ENCODE peak calls at places on chromosomes 6 and 20, in six cellular contexts. One of them, this sample, is unnamed.

GRCh38 chr20:53865905-53866786 is 204.2 kb downstream of the BCAS1 start:
- DNase-seq in AG04450: peak; percentile 27
- DNase-seq in tibial nerve: no peak
- DNase-seq in psoas muscle: no peak
- DNase-seq in heart right ventricle: peak; percentile 32
- DNase-seq in cardiac muscle cell: peak; percentile 61
- DNase-seq in this sample: peak; percentile 65

GRCh38 chr6:56401477-56402070 is 154.2 kb upstream of the COL21A1 start:
- DNase-seq in AG04450: no peak
- DNase-seq in tibial nerve: no peak
- DNase-seq in psoas muscle: no peak
- DNase-seq in heart right ventricle: no peak
- DNase-seq in cardiac muscle cell: no peak
- DNase-seq in this sample: no peak

GRCh38 chr20:63047267-63047666 is 40.5 kb upstream of the BHLHE23 start:
- DNase-seq in tibial nerve: no peak
- DNase-seq in heart right ventricle: no peak
- DNase-seq in psoas muscle: no peak
- DNase-seq in cardiac muscle cell: no peak
- DNase-seq in AG04450: no peak
- DNase-seq in this sample: no peak

GRCh38 chr6:133952815-133953633 is at the start of gene TBPL1:
- DNase-seq in heart right ventricle: peak; percentile 97
- DNase-seq in tibial nerve: peak; percentile 91
- DNase-seq in psoas muscle: peak; percentile 94
- DNase-seq in cardiac muscle cell: peak; percentile 99
- DNase-seq in AG04450: peak; percentile 92
- DNase-seq in this sample: peak; percentile 95

GRCh38 chr6:151291145-151292055 is 51.6 kb downstream of the AKAP12 start:
- DNase-seq in heart right ventricle: peak; percentile 34
- DNase-seq in tibial nerve: no peak
- DNase-seq in cardiac muscle cell: peak; percentile 92
- DNase-seq in psoas muscle: peak; percentile 30
- DNase-seq in AG04450: peak; percentile 67
- DNase-seq in this sample: no peak

GRCh38 chr6:18585032-18585573 is 198.0 kb downstream of the RNF144B start:
- DNase-seq in AG04450: no peak
- DNase-seq in tibial nerve: no peak
- DNase-seq in cardiac muscle cell: peak; percentile 74
- DNase-seq in psoas muscle: peak; percentile 35
- DNase-seq in heart right ventricle: peak; percentile 18
- DNase-seq in this sample: peak; percentile 90

GRCh38 chr20:31840906-31841816 is 4.2 kb downstream of the FOXS1 start:
- DNase-seq in cardiac muscle cell: peak; percentile 27
- DNase-seq in tibial nerve: no peak
- DNase-seq in AG04450: no peak
- DNase-seq in heart right ventricle: no peak
- DNase-seq in psoas muscle: no peak
- DNase-seq in this sample: peak; percentile 58

GRCh38 chr6:170439366-170440351 is 113.4 kb downstream of the PSMB1 start:
- DNase-seq in heart right ventricle: no peak
- DNase-seq in psoas muscle: peak; percentile 57
- DNase-seq in tibial nerve: no peak
- DNase-seq in AG04450: no peak
- DNase-seq in cardiac muscle cell: no peak
- DNase-seq in this sample: no peak

GRCh38 chr20:15068486-15068885 is 731.1 kb upstream of the FLRT3 start:
- DNase-seq in heart right ventricle: no peak
- DNase-seq in AG04450: no peak
- DNase-seq in tibial nerve: no peak
- DNase-seq in cardiac muscle cell: no peak
- DNase-seq in psoas muscle: no peak
- DNase-seq in this sample: no peak

GRCh38 chr6:43021270-43022047 is at the start of gene RRP36:
- DNase-seq in psoas muscle: peak; percentile 90
- DNase-seq in heart right ventricle: peak; percentile 77
- DNase-seq in AG04450: no peak
- DNase-seq in cardiac muscle cell: peak; percentile 76
- DNase-seq in tibial nerve: peak; percentile 42
- DNase-seq in this sample: peak; percentile 94

GRCh38 chr6:63503199-63503598 is 69.1 kb upstream of the LOC128125822 start:
- DNase-seq in AG04450: no peak
- DNase-seq in tibial nerve: no peak
- DNase-seq in cardiac muscle cell: no peak
- DNase-seq in heart right ventricle: no peak
- DNase-seq in psoas muscle: no peak
- DNase-seq in this sample: no peak

GRCh38 chr6:46352541-46353267 is 138.5 kb downstream of the RCAN2 start:
- DNase-seq in cardiac muscle cell: no peak
- DNase-seq in heart right ventricle: peak; percentile 44
- DNase-seq in AG04450: no peak
- DNase-seq in tibial nerve: no peak
- DNase-seq in psoas muscle: no peak
- DNase-seq in this sample: no peak

GRCh38 chr6:90764001-90764400 is 177.1 kb upstream of the MAP3K7 start:
- DNase-seq in heart right ventricle: no peak
- DNase-seq in AG04450: no peak
- DNase-seq in psoas muscle: no peak
- DNase-seq in cardiac muscle cell: no peak
- DNase-seq in tibial nerve: no peak
- DNase-seq in this sample: peak; percentile 1

GRCh38 chr6:130020106-130020851 is 1.9 kb downstream of the L3MBTL3 start:
- DNase-seq in AG04450: no peak
- DNase-seq in psoas muscle: peak; percentile 46
- DNase-seq in heart right ventricle: peak; percentile 14
- DNase-seq in cardiac muscle cell: peak; percentile 11
- DNase-seq in tibial nerve: peak; percentile 27
- DNase-seq in this sample: peak; percentile 59

GRCh38 chr6:8043221-8043620 is 21.0 kb downstream of the BLOC1S5 start:
- DNase-seq in psoas muscle: no peak
- DNase-seq in cardiac muscle cell: no peak
- DNase-seq in heart right ventricle: no peak
- DNase-seq in tibial nerve: no peak
- DNase-seq in AG04450: no peak
- DNase-seq in this sample: no peak

GRCh38 chr20:50815162-50815989 is 20.5 kb downstream of the BCAS4 start:
- DNase-seq in psoas muscle: no peak
- DNase-seq in heart right ventricle: no peak
- DNase-seq in cardiac muscle cell: no peak
- DNase-seq in AG04450: peak; percentile 70
- DNase-seq in tibial nerve: no peak
- DNase-seq in this sample: peak; percentile 60

GRCh38 chr6:160917581-160917980 is 74.0 kb upstream of the MAP3K4 start:
- DNase-seq in heart right ventricle: no peak
- DNase-seq in cardiac muscle cell: peak; percentile 18
- DNase-seq in tibial nerve: no peak
- DNase-seq in psoas muscle: no peak
- DNase-seq in AG04450: no peak
- DNase-seq in this sample: peak; percentile 24

GRCh38 chr6:2478200-2478599 is 232.8 kb upstream of the GMDS start:
- DNase-seq in cardiac muscle cell: peak; percentile 80
- DNase-seq in psoas muscle: no peak
- DNase-seq in AG04450: no peak
- DNase-seq in tibial nerve: no peak
- DNase-seq in heart right ventricle: peak; percentile 13
- DNase-seq in this sample: peak; percentile 53

GRCh38 chr6:148287979-148288378 is 54.7 kb upstream of the SASH1 start:
- DNase-seq in AG04450: no peak
- DNase-seq in heart right ventricle: no peak
- DNase-seq in psoas muscle: no peak
- DNase-seq in cardiac muscle cell: no peak
- DNase-seq in tibial nerve: no peak
- DNase-seq in this sample: no peak

GRCh38 chr6:151900897-151901485 is 93.5 kb downstream of the ESR1 start:
- DNase-seq in heart right ventricle: no peak
- DNase-seq in tibial nerve: no peak
- DNase-seq in AG04450: no peak
- DNase-seq in psoas muscle: no peak
- DNase-seq in cardiac muscle cell: no peak
- DNase-seq in this sample: no peak

GRCh38 chr6:152206072-152206818 is 398.8 kb downstream of the ESR1 start:
- DNase-seq in heart right ventricle: no peak
- DNase-seq in psoas muscle: peak; percentile 23
- DNase-seq in cardiac muscle cell: peak; percentile 25
- DNase-seq in AG04450: no peak
- DNase-seq in tibial nerve: no peak
- DNase-seq in this sample: peak; percentile 48

GRCh38 chr20:9955646-9956045 is 79.1 kb upstream of the ANKEF1 start:
- DNase-seq in AG04450: no peak
- DNase-seq in cardiac muscle cell: no peak
- DNase-seq in psoas muscle: no peak
- DNase-seq in heart right ventricle: no peak
- DNase-seq in tibial nerve: no peak
- DNase-seq in this sample: peak; percentile 21

GRCh38 chr20:2140561-2140960 is 38.9 kb downstream of the STK35 start:
- DNase-seq in psoas muscle: peak; percentile 71
- DNase-seq in cardiac muscle cell: peak; percentile 57
- DNase-seq in heart right ventricle: peak; percentile 80
- DNase-seq in AG04450: no peak
- DNase-seq in tibial nerve: peak; percentile 38
- DNase-seq in this sample: peak; percentile 77

DNA sequence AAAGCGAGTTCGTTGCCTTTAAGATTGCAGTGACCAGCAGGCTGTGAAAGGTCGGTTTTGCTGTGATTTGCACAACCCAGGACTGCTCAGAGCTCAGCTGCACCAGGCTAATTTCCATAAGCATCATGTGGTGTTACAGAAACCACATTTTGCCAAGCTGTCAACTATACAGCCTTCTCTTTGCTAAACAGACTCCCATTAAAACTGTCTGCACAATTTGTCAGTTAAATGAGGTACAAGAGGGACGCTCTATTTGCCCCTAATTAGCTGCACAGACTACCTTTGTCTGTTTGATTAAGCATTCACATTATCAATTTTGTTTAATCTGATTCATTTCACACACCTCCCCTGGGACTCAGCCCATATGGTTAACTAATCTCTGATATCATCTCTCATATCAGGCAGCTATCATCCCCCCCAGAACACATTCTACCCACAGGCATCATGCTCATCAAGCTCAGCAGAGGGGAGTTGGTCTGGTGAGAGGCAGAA is 62.1 kb downstream of the OLIG3 start:
- DNase-seq in heart right ventricle: no peak
- DNase-seq in AG04450: no peak
- DNase-seq in psoas muscle: no peak
- DNase-seq in cardiac muscle cell: no peak
- DNase-seq in tibial nerve: no peak
- DNase-seq in this sample: no peak
- H3K4me3 ChIP-seq in heart right ventricle: no peak overlapping the region
- H3K4me3 ChIP-seq in AG04450: no peak overlapping the region
- H3K4me3 ChIP-seq in psoas muscle: no peak overlapping the region
- H3K4me3 ChIP-seq in cardiac muscle cell: no peak overlapping the region
- H3K4me3 ChIP-seq in tibial nerve: no peak overlapping the region
- H3K4me3 ChIP-seq in this sample: no peak overlapping the region

GRCh38 chr20:40686434-40686882 is 2.6 kb downstream of the MAFB start:
- DNase-seq in tibial nerve: no peak
- DNase-seq in heart right ventricle: no peak
- DNase-seq in cardiac muscle cell: no peak
- DNase-seq in AG04450: no peak
- DNase-seq in psoas muscle: no peak
- DNase-seq in this sample: peak; percentile 32

GRCh38 chr20:40688129-40689099 is 622 bp downstream of the MAFB start:
- DNase-seq in psoas muscle: peak; percentile 43
- DNase-seq in heart right ventricle: no peak
- DNase-seq in AG04450: no peak
- DNase-seq in tibial nerve: no peak
- DNase-seq in cardiac muscle cell: no peak
- DNase-seq in this sample: peak; percentile 43

GRCh38 chr20:40689100-40689942 is at the start of gene MAFB:
- DNase-seq in cardiac muscle cell: peak; percentile 98
- DNase-seq in heart right ventricle: peak; percentile 91
- DNase-seq in psoas muscle: peak; percentile 94
- DNase-seq in AG04450: peak; percentile 47
- DNase-seq in tibial nerve: peak; percentile 91
- DNase-seq in this sample: peak; percentile 98

GRCh38 chr20:40686893-40687292 is 2.1 kb downstream of the MAFB start:
- DNase-seq in heart right ventricle: no peak
- DNase-seq in tibial nerve: no peak
- DNase-seq in cardiac muscle cell: no peak
- DNase-seq in AG04450: no peak
- DNase-seq in psoas muscle: no peak
- DNase-seq in this sample: peak; percentile 34

GRCh38 chr20:40687384-40688128 is 1.5 kb downstream of the MAFB start:
- DNase-seq in cardiac muscle cell: peak; percentile 45
- DNase-seq in heart right ventricle: peak; percentile 47
- DNase-seq in tibial nerve: no peak
- DNase-seq in psoas muscle: peak; percentile 58
- DNase-seq in AG04450: no peak
- DNase-seq in this sample: peak; percentile 69
- H3K4me3 ChIP-seq in cardiac muscle cell: peak overlapping the region; percentile 50
- H3K4me3 ChIP-seq in heart right ventricle: peak overlapping the region; percentile 68
- H3K4me3 ChIP-seq in tibial nerve: peak overlapping the region; percentile 87
- H3K4me3 ChIP-seq in psoas muscle: peak overlapping the region; percentile 76
- H3K4me3 ChIP-seq in AG04450: no peak overlapping the region
- H3K4me3 ChIP-seq in this sample: peak overlapping the region; percentile 80

GRCh38 chr20:18225652-18226051 is 62.7 kb upstream of the ZNF133 start:
- DNase-seq in cardiac muscle cell: peak; percentile 38
- DNase-seq in heart right ventricle: no peak
- DNase-seq in tibial nerve: no peak
- DNase-seq in psoas muscle: no peak
- DNase-seq in AG04450: no peak
- DNase-seq in this sample: peak; percentile 40
- H3K4me3 ChIP-seq in cardiac muscle cell: no peak overlapping the region
- H3K4me3 ChIP-seq in heart right ventricle: no peak overlapping the region
- H3K4me3 ChIP-seq in tibial nerve: no peak overlapping the region
- H3K4me3 ChIP-seq in psoas muscle: no peak overlapping the region
- H3K4me3 ChIP-seq in AG04450: no peak overlapping the region
- H3K4me3 ChIP-seq in this sample: peak overlapping the region; percentile 61

GRCh38 chr20:22794200-22794599 is 209.8 kb upstream of the FOXA2 start:
- DNase-seq in heart right ventricle: no peak
- DNase-seq in AG04450: no peak
- DNase-seq in cardiac muscle cell: no peak
- DNase-seq in psoas muscle: no peak
- DNase-seq in tibial nerve: no peak
- DNase-seq in this sample: no peak
- H3K4me3 ChIP-seq in heart right ventricle: no peak overlapping the region
- H3K4me3 ChIP-seq in AG04450: no peak overlapping the region
- H3K4me3 ChIP-seq in cardiac muscle cell: no peak overlapping the region
- H3K4me3 ChIP-seq in psoas muscle: no peak overlapping the region
- H3K4me3 ChIP-seq in tibial nerve: no peak overlapping the region
- H3K4me3 ChIP-seq in this sample: no peak overlapping the region